ENCODE peak calls at places on chromosomes 1 and 21, in seven cellular contexts. P is IMR-90, S is adrenal gland, A is mammary epithelial cell, O is breast epithelium, J is MM.1S, C is heart left ventricle. F is an unnamed sample. For H3K36me3, the result is how much of the 10 kb centered on the place peaks cover.

GRCh38 chr1:45339694-45340558 is at the start of the genes MUTYH and TOE1:
- DNase-seq in P (peak), S (peak), A (peak), O (peak), J (peak), C (peak), F (peak)

GRCh38 chr1:45213892-45214291 is 7.5 kb upstream of the ZSWIM5 start:
- DNase-seq in P (no peak), S (no peak), A (no peak), O (no peak), J (no peak), C (no peak), F (no peak)

GRCh38 chr1:183920651-183921050 is 115.7 kb downstream of the RGL1 start:
- DNase-seq in P (no peak), S (no peak), A (no peak), O (no peak), J (no peak), C (no peak), F (no peak)

GRCh38 chr21:42040411-42041180 is 30.4 kb upstream of the ZBTB21 start:
- DNase-seq in P (peak), S (peak), A (peak), O (no peak), J (no peak), C (peak), F (no peak)

GRCh38 chr1:204996981-204997380 is 46.0 kb upstream of the CNTN2 start:
- DNase-seq in P (no peak), S (no peak), A (no peak), O (no peak), J (no peak), C (no peak), F (no peak)

GRCh38 chr1:175287377-175287776 is 94.8 kb upstream of the KIAA0040 start:
- DNase-seq in P (no peak), S (no peak), A (no peak), O (no peak), J (peak), C (no peak), F (peak)

GRCh38 chr1:39755965-39756659 is 15.0 kb downstream of the OXCT2 start:
- DNase-seq in P (no peak), S (no peak), A (no peak), O (no peak), J (no peak), C (no peak), F (no peak)

GRCh38 chr1:22665752-22666151 is 12.7 kb downstream of the C1QB start:
- DNase-seq in P (peak), S (no peak), A (peak), O (no peak), J (no peak), C (no peak), F (no peak)

GRCh38 chr1:72439036-72439435 is 156.7 kb upstream of the NEGR1 start:
- DNase-seq in P (peak), S (no peak), A (peak), O (no peak), J (no peak), C (no peak), F (no peak)

GRCh38 chr1:33500547-33500946 is 28.1 kb downstream of the ZSCAN20 start:
- DNase-seq in P (no peak), S (no peak), A (no peak), O (no peak), J (no peak), C (no peak), F (no peak)
- TF ChIP-seq CTCF in P (peak), S (no peak), A (no peak), O (no peak), J (no peak), C (no peak), F (peak)

DNA sequence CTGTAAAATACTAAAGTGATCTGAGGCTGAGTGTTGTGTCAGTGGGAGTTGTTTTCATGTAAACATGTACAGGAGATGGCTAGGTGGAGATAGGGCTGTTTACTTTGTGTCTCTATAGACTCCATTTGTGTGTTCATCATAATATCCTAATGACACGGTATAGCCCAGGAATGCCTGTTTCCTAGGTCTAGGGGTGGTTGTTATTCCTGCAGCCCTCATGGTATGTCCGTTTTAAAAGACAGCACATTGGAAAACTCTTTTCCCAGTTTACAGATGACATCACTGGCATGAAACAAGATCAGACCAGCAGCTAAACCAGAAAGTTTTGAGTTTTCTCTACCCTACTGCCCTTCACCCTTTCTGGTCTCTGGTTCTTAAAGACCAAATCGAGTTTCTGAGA is 227.3 kb upstream of the TMEM51 start:
- DNase-seq in P (peak), S (no peak), A (no peak), O (no peak), J (no peak), C (no peak), F (no peak)
- H3K4me3 ChIP-seq in P (no peak), S (no peak), A (peak), O (no peak), J (no peak), C (no peak), F (no peak)

GRCh38 chr1:150813028-150813707 is 5.1 kb upstream of the CTSK start:
- DNase-seq in P (peak), S (peak), A (peak), O (peak), J (peak), C (peak), F (peak)
- H3K36me3 ChIP-seq in P (under half), S (half or more), A (under half), O (under half), J (under half), C (half or more), F (under half)

GRCh38 chr21:38696617-38697016 is 109.1 kb upstream of the ETS2 start:
- DNase-seq in P (no peak), S (no peak), A (no peak), O (no peak), J (no peak), C (no peak), F (no peak)
- TF ChIP-seq CTCF in P (no peak), S (no peak), A (no peak), O (no peak), J (no peak), C (no peak), F (no peak)

GRCh38 chr1:216310776-216311175 is 112.5 kb downstream of the USH2A start:
- DNase-seq in P (peak), S (peak), A (peak), O (no peak), J (peak), C (no peak), F (no peak)
- H3K4me3 ChIP-seq in P (no peak), S (no peak), A (no peak), O (no peak), J (no peak), C (no peak), F (no peak)